ENCODE peak calls at places on chromosomes 6 and 20, in six cellular contexts. J is Panc1, K is GM23338, D is esophagus muscularis mucosa, U is breast epithelium, X is GM12892. Z is an unnamed sample.

GRCh38 chr6:138034229-138034628 is 73.0 kb downstream of the PERP start:
- DNase-seq in J (no peak), K (no peak), X (no peak), U (no peak), D (no peak), Z (no peak)

GRCh38 chr20:3808141-3808479 is 12.0 kb downstream of the CDC25B start:
- DNase-seq in U (peak; percentile 91), J (peak; percentile 93), D (peak; percentile 95), X (no peak), K (peak; percentile 48), Z (peak; percentile 86)

GRCh38 chr6:52337633-52338290 is 24.2 kb upstream of the PAQR8 start:
- DNase-seq in U (no peak), K (no peak), D (no peak), J (no peak), X (no peak), Z (no peak)

GRCh38 chr6:164039954-164040375 is 625.4 kb downstream of the QKI start:
- DNase-seq in J (no peak), K (no peak), D (no peak), X (peak; percentile 17), U (no peak), Z (peak; percentile 58)

GRCh38 chr6:110255356-110255755 is 75.1 kb downstream of the CDC40 start:
- DNase-seq in D (no peak), X (no peak), J (no peak), U (no peak), K (peak; percentile 80), Z (peak; percentile 36)

GRCh38 chr20:13220857-13221297 is at the start of gene ISM1:
- DNase-seq in U (peak; percentile 39), D (no peak), K (peak; percentile 30), J (no peak), X (peak; percentile 14), Z (no peak)

GRCh38 chr6:78502386-78502887 is 364.9 kb upstream of the IRAK1BP1 start:
- DNase-seq in X (no peak), D (no peak), J (no peak), K (peak; percentile 2), U (no peak), Z (no peak)

GRCh38 chr6:25056130-25056529 is 120.4 kb upstream of the RIPOR2 start:
- DNase-seq in J (no peak), K (no peak), U (no peak), D (no peak), X (no peak), Z (no peak)

GRCh38 chr20:64113796-64114355 is 6.5 kb upstream of the NPBWR2 start:
- DNase-seq in K (peak; percentile 0), X (no peak), J (no peak), U (no peak), D (no peak), Z (no peak)

GRCh38 chr6:148851683-148852556 is 105.1 kb downstream of the UST start:
- DNase-seq in X (no peak), K (no peak), D (peak; percentile 66), U (no peak), J (no peak), Z (no peak)

GRCh38 chr6:43455034-43455747 is at the start of gene DLK2:
- DNase-seq in K (peak; percentile 40), J (no peak), X (peak; percentile 66), U (no peak), D (no peak), Z (no peak)
- TF ChIP-seq POLR2AphosphoS5 in K (no peak), J (peak; percentile 59), X (no peak), U (no peak), D (no peak), Z (no peak)

GRCh38 chr20:10033905-10034304 is 882 bp upstream of the ANKEF1 start:
- DNase-seq in K (no peak), X (no peak), U (no peak), J (no peak), D (no peak), Z (no peak)
- TF ChIP-seq POLR2AphosphoS5 in K (no peak), X (no peak), U (no peak), J (no peak), D (no peak), Z (no peak)

GRCh38 chr20:22414354-22414753 is 170.0 kb downstream of the FOXA2 start:
- DNase-seq in J (no peak), U (no peak), X (no peak), D (no peak), K (no peak), Z (no peak)

GRCh38 chr20:22408521-22409402 is 175.6 kb downstream of the FOXA2 start:
- DNase-seq in X (no peak), J (no peak), D (no peak), U (no peak), K (no peak), Z (no peak)

GRCh38 chr20:22410556-22411130 is 173.7 kb downstream of the FOXA2 start:
- DNase-seq in X (no peak), J (no peak), K (peak; percentile 18), D (no peak), U (no peak), Z (no peak)

GRCh38 chr20:22412977-22413868 is 171.1 kb downstream of the FOXA2 start:
- DNase-seq in U (no peak), K (no peak), J (no peak), D (no peak), X (no peak), Z (no peak)

DNA sequence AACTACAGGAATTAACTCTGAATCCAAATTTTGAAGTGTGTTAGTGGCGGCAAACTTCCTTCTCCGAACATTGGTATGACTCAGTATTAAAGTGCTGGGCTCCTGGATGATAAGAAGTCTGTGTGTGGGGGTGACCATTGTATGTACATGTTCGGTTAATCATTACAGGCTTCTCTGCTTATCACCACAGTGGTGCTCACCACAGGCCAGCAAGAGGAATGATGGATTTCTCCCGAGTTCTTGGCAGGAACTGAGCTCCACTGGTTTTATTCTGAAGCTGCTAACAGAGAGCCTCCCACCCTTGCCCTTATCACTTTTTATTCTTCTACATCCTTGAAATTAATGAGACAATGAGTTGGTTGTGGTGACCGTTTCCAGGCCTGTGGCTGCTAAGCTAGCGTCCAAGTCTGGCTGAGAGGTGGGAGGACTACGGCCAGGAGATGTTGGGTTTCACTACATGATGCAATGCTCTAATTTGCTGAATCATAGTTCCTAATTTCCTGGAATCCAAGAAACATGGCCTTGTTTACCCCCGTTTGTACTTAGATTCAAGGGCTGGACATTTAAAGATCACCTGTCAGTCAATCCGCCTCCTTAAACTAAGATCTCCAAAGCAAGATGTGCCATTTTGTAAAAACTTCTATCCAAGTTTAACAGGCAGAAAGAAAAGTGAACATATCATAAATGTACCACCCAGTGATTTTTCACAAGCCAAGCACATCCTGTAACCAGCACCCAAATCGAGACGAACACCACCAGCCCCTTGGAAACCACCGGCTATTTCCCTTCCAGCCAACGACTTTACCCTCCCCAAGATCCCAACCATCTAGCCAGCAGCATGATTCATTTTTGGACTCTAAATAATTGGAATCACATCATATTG is 172.6 kb downstream of the FOXA2 start:
- DNase-seq in J (no peak), U (no peak), X (no peak), D (no peak), K (no peak), Z (no peak)
- TF ChIP-seq POLR2AphosphoS5 in J (no peak), U (no peak), X (no peak), D (no peak), K (no peak), Z (no peak)

GRCh38 chr6:44655368-44656342 is 268.1 kb downstream of the CDC5L start:
- DNase-seq in K (peak; percentile 89), U (peak; percentile 86), D (peak; percentile 96), J (no peak), X (peak; percentile 53), Z (peak; percentile 52)

GRCh38 chr6:44653091-44653490 is 265.6 kb downstream of the CDC5L start:
- DNase-seq in U (no peak), J (no peak), K (no peak), X (no peak), D (no peak), Z (no peak)

GRCh38 chr6:44651604-44652003 is 264.1 kb downstream of the CDC5L start:
- DNase-seq in J (no peak), U (no peak), K (peak; percentile 81), D (no peak), X (no peak), Z (no peak)

GRCh38 chr6:44652551-44652950 is 265.0 kb downstream of the CDC5L start:
- DNase-seq in D (no peak), U (no peak), K (no peak), X (no peak), J (no peak), Z (no peak)

GRCh38 chr6:44653761-44654218 is 266.3 kb downstream of the CDC5L start:
- DNase-seq in K (no peak), U (no peak), X (no peak), J (no peak), D (no peak), Z (peak; percentile 77)
- TF ChIP-seq POLR2AphosphoS5 in K (no peak), U (no peak), X (no peak), J (no peak), D (no peak), Z (no peak)

GRCh38 chr20:32432277-32432676 is 74.1 kb downstream of the ASXL1 start:
- DNase-seq in K (no peak), X (no peak), D (no peak), J (no peak), U (no peak), Z (peak; percentile 52)

GRCh38 chr20:32436142-32436861 is 78.2 kb downstream of the ASXL1 start:
- DNase-seq in J (no peak), K (no peak), D (no peak), U (no peak), X (no peak), Z (no peak)

GRCh38 chr20:32435449-32436107 is 77.4 kb downstream of the ASXL1 start:
- DNase-seq in X (no peak), D (peak; percentile 55), U (no peak), K (no peak), J (no peak), Z (no peak)

GRCh38 chr20:32433311-32434021 is 75.3 kb downstream of the ASXL1 start:
- DNase-seq in J (no peak), D (peak; percentile 89), K (no peak), U (no peak), X (no peak), Z (peak; percentile 87)

DNA sequence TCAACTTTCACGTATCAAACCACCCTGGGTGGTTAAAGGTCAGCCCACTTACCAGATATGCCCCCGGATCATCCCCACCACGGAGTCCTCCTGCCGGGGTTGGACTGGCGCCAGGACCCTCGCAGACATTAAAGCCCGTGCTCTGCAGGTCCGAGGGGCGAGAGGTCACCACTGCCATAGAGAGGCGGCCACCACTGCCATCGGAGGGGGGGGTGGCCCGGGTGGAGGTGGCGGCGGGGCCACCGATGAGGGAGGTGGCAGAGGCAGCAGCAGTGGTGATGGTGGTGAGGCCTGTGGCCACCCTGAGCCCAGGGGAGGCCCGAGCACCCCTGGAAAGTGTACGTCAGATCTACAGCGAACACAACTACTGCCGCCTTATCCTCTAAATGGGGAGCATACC is 76.3 kb downstream of the ASXL1 start:
- DNase-seq in X (no peak), J (no peak), D (peak; percentile 64), K (no peak), U (no peak), Z (no peak)
- TF ChIP-seq POLR2AphosphoS5 in X (no peak), J (no peak), D (no peak), K (no peak), U (no peak), Z (no peak)

GRCh38 chr6:118186676-118187567 is 279.9 kb downstream of the SLC35F1 start:
- DNase-seq in X (no peak), D (no peak), K (no peak), J (no peak), U (no peak), Z (no peak)
- TF ChIP-seq POLR2AphosphoS5 in X (no peak), D (no peak), K (no peak), J (no peak), U (no peak), Z (no peak)

Z was measured in endothelial cell of umbilical vein.